ENCODE peak calls at places on chromosomes 11 and 22, in four cellular contexts. B is K562, L is WTC11, K is HepG2. I is an unnamed sample.

GRCh38 chr11:35324981-35325380 is 94.4 kb downstream of the SLC1A2 start:
- DNase-seq in B (no peak), K (no peak), L (no peak), I (no peak)

GRCh38 chr11:76119779-76120178 is 86.5 kb downstream of the WNT11 start:
- DNase-seq in K (no peak), B (no peak), L (no peak), I (no peak)

GRCh38 chr22:50260434-50260800 is 1.1 kb downstream of the MAPK12 start:
- DNase-seq in L (no peak), B (no peak), K (no peak), I (no peak)

GRCh38 chr11:47714554-47715081 is 551 bp downstream of the AGBL2 start:
- DNase-seq in B (no peak), K (no peak), L (no peak), I (no peak)

GRCh38 chr11:19530505-19530904 is 182.1 kb upstream of the NAV2 start:
- DNase-seq in L (no peak), K (no peak), B (no peak), I (no peak)

GRCh38 chr11:112776834-112777793 is 184.1 kb upstream of the NCAM1 start:
- DNase-seq in B (peak), L (no peak), K (no peak), I (no peak)

GRCh38 chr11:71221201-71221600 is 31.2 kb downstream of the SHANK2 start:
- DNase-seq in K (no peak), B (no peak), L (no peak), I (no peak)

GRCh38 chr22:21755855-21756284 is 20.3 kb upstream of the YPEL1 start:
- DNase-seq in B (peak), K (peak), L (no peak), I (peak)

DNA sequence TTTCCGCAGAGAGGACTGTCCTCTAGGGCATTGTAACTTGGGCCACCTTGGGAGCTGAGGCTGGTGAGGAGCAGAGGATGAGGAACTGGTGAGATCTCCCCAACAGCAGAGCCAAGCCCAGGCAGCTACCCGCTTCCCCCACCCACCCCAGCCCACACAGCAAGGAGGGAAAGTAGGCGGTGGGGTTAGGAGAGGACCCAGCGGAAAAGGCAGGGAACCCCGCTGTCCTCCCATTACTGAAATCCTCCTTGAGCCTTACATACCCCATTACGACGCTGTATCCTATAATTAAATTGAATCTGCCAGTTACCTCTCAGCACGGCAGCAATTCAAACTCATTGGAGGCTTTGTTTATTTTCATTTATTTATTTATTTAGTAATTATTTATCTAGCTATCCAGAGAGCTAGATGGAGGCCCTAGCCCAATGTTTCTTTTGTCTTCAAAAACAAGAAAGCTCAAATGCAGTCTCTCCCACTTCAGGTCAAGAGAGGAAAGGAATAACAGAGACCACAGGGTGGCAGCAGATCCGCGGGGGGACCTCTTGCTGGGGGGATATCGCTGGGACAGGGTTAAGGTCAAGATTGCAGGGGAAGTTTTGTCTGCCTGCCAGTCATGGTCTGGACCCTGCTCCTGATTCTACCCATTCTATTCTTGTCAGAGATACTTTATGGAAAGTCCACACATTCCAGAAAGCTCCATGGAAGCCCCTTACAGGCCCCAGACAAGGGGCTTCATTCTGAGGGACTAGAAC is 218.0 kb downstream of the ST3GAL4 start:
- DNase-seq in K (no peak), B (peak), L (peak), I (no peak)
- TF ChIP-seq NR2C2 in K (no peak), B (no peak), L (no peak), I (no peak)

DNA sequence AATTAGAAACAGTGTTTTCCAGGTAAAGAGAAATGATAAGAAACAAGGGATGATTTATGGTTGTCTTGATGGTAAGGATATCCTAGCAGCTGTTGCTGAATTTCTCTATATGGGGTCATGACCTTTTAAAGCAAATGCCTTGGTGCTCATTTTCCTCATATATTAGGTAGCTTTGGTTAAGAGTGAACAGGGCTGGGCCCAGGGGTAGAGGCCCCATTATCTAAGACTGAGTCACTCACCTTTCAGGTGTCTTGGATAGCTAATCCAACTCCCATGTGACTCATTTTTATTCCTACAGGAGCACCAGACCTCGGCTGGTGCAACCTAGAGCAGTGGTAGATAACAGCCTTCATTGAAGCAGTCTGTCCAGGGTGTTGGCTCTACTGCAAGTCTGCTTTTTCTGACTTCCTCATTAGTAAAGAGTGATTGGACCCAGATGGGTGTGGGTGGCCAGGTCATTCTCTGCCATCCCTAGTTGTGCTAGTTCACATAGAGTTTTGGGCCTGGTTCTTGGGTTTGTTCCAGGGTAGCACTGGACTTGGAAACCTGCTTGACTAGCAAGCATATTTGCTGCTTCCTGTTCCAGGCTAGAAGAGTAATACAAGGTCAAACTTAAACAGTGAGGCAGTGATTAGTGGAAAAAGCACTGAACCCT is 37.4 kb downstream of the CTNND1 start:
- DNase-seq in L (no peak), K (peak), B (peak), I (no peak)
- TF ChIP-seq NR2C2 in L (no peak), K (no peak), B (no peak), I (no peak)

DNA sequence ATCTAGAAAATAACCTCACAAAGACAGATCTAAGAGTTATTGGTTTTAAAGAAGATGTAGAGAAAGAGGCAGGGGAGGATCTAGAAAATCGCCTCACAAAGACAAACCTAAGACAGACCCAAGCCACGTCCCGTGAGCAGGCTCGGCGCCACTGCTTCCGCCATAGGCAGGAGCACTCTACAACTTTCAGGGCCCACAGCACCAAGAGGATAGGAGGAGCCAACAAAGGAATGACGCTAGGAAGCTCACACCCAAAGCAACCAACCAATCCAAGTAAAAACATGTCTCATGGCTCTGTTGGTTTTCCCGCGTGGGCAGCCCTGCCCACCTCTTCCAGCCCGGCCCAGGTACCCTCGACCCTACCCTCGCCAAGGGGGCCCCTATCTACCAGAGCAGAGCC is 4167.4 kb upstream of the OR11H1 start:
- DNase-seq in B (no peak), K (no peak), L (no peak), I (no peak)
- TF ChIP-seq NR2C2 in B (no peak), K (no peak), L (no peak), I (no peak)

GRCh38 chr11:86676010-86676409 is 3.6 kb upstream of the ME3 start:
- DNase-seq in B (no peak), K (no peak), L (no peak), I (no peak)

GRCh38 chr11:86673055-86673843 is 833 bp upstream of the ME3 start:
- DNase-seq in L (no peak), B (no peak), K (no peak), I (no peak)

GRCh38 chr11:86674965-86675364 is 2.5 kb upstream of the ME3 start:
- DNase-seq in L (no peak), B (no peak), K (no peak), I (no peak)

GRCh38 chr11:86672007-86672621 is at the start of gene ME3:
- DNase-seq in L (peak), B (no peak), K (no peak), I (no peak)

DNA sequence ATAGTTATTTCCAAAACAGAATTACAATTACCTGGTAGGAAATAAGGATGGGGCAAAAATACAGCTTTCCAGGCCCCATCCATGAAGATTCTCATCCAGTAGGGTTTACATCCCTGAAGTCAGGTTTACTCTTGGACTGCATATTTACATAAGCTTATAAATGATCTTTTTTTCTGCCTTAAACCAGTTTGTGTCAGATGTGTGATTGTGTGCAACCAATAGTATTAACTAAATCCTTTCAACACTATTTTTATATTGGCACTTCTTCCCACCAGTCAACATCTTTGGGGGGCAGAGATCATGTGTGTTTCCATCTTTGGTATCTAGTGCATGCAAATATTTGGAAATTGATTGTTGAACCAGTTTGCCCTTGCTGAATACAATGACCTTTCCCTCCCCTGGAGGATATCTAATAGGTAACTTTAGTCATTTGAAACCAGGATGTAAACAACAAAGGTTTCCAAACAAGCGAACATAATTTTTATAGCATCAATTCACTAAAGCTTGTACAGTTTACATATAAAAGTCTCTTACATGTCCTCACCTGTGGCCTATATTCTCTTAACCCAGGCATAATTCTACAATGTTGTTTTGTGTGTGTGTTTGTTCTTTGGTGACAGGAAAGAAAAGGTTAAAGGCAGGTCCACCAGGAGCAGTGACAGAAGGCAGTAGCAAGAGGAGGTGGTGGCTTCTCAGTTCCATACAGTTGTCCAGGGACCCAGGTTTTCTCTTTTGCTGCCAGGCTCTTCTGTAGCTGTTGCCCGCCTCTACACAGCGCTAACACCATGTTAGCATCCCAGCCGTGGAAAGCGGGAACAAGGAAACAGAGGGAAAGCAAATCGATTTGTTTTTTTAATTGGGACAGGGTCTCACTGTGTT is 1.7 kb upstream of the ME3 start:
- DNase-seq in K (no peak), L (no peak), B (no peak), I (no peak)
- TF ChIP-seq NR2C2 in K (no peak), L (no peak), B (no peak), I (no peak)

GRCh38 chr11:2826679-2827056 is 58.9 kb downstream of the CDKN1C start:
- DNase-seq in K (no peak), L (no peak), B (no peak), I (no peak)

GRCh38 chr11:2827256-2827655 is 58.3 kb downstream of the CDKN1C start:
- DNase-seq in B (no peak), L (no peak), K (no peak), I (no peak)

GRCh38 chr11:2825261-2825885 is 60.2 kb downstream of the CDKN1C start:
- DNase-seq in L (no peak), B (no peak), K (peak), I (no peak)

GRCh38 chr11:2824851-2825250 is 60.7 kb downstream of the CDKN1C start:
- DNase-seq in B (no peak), K (no peak), L (no peak), I (no peak)

DNA sequence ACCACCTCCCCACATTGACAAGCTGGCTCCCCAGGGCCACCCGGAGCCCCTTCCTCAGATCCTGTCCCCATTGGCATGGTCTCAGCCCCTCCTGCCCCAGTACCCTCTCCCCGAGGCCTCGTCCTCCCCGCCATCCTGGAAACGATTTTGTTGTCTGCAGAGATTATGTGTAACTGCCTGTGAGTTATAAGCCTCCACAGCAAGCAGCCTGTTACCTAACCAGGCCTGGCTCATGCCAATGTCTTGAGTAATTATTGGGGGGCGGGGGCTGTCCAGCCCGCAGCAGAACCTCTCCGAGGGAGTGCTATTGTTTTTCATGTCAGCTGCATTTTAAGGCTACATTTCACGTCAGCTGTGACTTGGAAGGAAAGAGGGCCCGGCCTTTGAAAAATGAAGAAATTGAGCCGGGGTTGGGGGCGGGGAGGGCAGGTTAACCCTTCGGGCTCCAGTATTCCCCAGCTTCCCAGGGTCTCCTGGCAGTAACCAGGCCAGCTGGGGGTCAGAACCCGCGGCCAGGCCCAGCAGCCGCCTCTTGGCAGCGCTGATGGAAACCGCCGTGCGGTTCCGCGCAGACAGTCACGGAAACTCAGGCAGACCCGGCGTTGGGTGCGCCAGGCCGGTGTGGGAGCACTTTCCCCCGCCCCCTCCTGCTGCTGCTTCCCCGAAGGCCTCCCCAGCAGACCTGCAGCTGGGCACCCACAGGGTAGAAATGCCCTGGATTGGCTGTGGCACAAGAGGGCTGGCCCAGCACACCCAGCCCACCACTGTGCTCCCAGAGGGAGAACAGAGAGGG is 59.5 kb downstream of the CDKN1C start:
- DNase-seq in B (no peak), L (no peak), K (peak), I (no peak)
- TF ChIP-seq NR2C2 in B (no peak), L (no peak), K (no peak), I (no peak)

DNA sequence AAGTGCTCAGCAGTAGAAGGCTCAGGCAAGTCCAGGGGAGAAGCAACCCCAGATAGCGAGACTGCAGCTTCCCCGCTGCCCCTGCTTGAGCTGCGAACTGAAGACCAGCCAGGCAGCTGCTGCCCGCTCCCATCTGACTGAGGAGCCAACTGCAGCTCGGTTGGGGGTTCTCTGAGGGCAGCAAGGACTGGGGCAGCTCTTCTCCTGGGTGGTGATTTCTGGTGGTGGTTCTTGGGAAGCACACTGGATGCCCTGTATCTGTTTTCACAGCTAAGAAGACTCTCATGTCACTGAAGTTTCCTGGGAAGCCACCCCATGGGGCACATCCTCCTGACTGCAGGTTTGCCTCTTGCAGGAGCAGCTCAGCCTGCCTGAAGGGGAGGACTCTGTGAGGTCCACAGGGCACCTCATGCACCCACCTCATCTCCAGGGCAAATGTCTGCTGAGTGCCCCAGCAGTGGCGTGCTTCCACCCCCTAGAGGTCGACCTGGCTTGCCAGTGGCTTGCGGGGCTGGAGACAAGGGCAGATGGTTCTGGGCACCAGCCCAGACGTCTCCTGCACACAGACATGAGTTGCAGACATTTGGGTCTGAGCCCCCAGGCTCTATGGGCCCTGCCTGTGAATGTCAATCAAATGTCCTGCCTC is 801.1 kb downstream of the BRD1 start:
- DNase-seq in K (no peak), B (no peak), L (peak), I (no peak)
- TF ChIP-seq NR2C2 in K (no peak), B (no peak), L (no peak), I (no peak)

GRCh38 chr22:27754888-27755480 is 46.6 kb downstream of the MN1 start:
- DNase-seq in L (no peak), B (no peak), K (no peak), I (no peak)
- TF ChIP-seq NR2C2 in L (no peak), B (no peak), K (no peak), I (no peak)

GRCh38 chr11:59062602-59063529 is 23.2 kb upstream of the GLYATL1B start:
- DNase-seq in K (no peak), L (no peak), B (no peak), I (no peak)
- TF ChIP-seq NR2C2 in K (no peak), L (no peak), B (no peak), I (no peak)

I was measured in GM12878.